ENCODE peak calls at places on chromosomes 13 and 19, in nine cellular contexts. H, L, C, X, W, I, O, K and G are unnamed samples.
A peak's percentile ranks its signal among the peaks of the same experiment; 100 is the strongest.

GRCh38 chr19:14555918-14556661 is 15.8 kb downstream of the NDUFB7 start:
- DNase-seq in X (no peak), O (no peak), W (peak; percentile 24), K (no peak), L (no peak), H (no peak), C (no peak), I (no peak), G (peak; percentile 68)

GRCh38 chr13:59408738-59409137 is 755.0 kb downstream of the DIAPH3 start:
- DNase-seq in C (no peak), K (no peak), W (no peak), X (no peak), O (no peak), I (no peak), L (no peak), H (no peak), G (no peak)

GRCh38 chr19:4362871-4363545 is 19.6 kb downstream of the MPND start:
- DNase-seq in H (peak; percentile 42), C (no peak), O (no peak), K (no peak), X (no peak), W (peak; percentile 16), I (no peak), L (peak; percentile 41), G (no peak)

GRCh38 chr13:32254916-32255743 is 60.0 kb downstream of the ZAR1L start:
- DNase-seq in W (no peak), O (no peak), L (no peak), K (no peak), C (no peak), I (no peak), X (no peak), H (no peak), G (no peak)

GRCh38 chr13:50197705-50198104 is 182.5 kb downstream of the KCNRG start:
- DNase-seq in K (no peak), H (no peak), I (peak; percentile 27), W (peak; percentile 74), X (peak; percentile 48), L (peak; percentile 69), O (no peak), C (no peak), G (no peak)

GRCh38 chr19:46487802-46488445 is 7.7 kb downstream of the PNMA8B start:
- DNase-seq in C (peak; percentile 82), L (peak; percentile 87), I (peak; percentile 78), H (peak; percentile 91), W (peak; percentile 71), X (peak; percentile 84), O (peak; percentile 89), K (peak; percentile 60), G (peak; percentile 83)

GRCh38 chr13:77555246-77555645 is 19.7 kb downstream of the SCEL start:
- DNase-seq in I (no peak), W (no peak), X (no peak), C (no peak), H (no peak), O (no peak), L (no peak), K (no peak), G (no peak)

GRCh38 chr19:51253088-51253806 is 2.4 kb downstream of the SIGLECL1 start:
- DNase-seq in C (no peak), W (no peak), X (no peak), O (no peak), L (no peak), K (no peak), I (no peak), H (no peak), G (no peak)

GRCh38 chr13:33722216-33722900 is 95.6 kb upstream of the RFC3 start:
- DNase-seq in O (no peak), W (peak; percentile 7), H (no peak), I (peak; percentile 28), X (no peak), C (no peak), L (no peak), K (no peak), G (no peak)

GRCh38 chr19:10431943-10432735 is 11.8 kb downstream of the PDE4A start:
- DNase-seq in W (no peak), O (peak; percentile 55), I (peak; percentile 27), H (peak; percentile 73), L (peak; percentile 80), K (peak; percentile 74), X (peak; percentile 82), C (peak; percentile 82), G (peak; percentile 73)

GRCh38 chr19:43546581-43546980 is 13.6 kb downstream of the ZNF575 start:
- DNase-seq in W (no peak), X (no peak), K (no peak), L (no peak), C (no peak), O (no peak), H (no peak), I (no peak), G (no peak)

GRCh38 chr19:38078302-38078930 is 145.6 kb downstream of the DPF1 start:
- DNase-seq in X (no peak), O (no peak), C (no peak), K (no peak), L (no peak), I (no peak), H (no peak), W (no peak), G (no peak)

GRCh38 chr19:48926909-48927308 is 6.6 kb upstream of the DHDH start:
- DNase-seq in O (no peak), C (no peak), K (no peak), W (peak; percentile 100), X (no peak), H (no peak), I (peak; percentile 98), L (peak; percentile 96), G (peak; percentile 35)

GRCh38 chr19:57305056-57305455 is 15.2 kb upstream of the ZNF543 start:
- DNase-seq in I (no peak), K (no peak), W (no peak), L (no peak), X (no peak), O (no peak), H (no peak), C (no peak), G (no peak)

GRCh38 chr13:113654591-113655357 is 3.2 kb downstream of the ATP4B start:
- DNase-seq in L (no peak), O (no peak), W (no peak), I (no peak), H (no peak), K (no peak), X (no peak), C (no peak), G (no peak)

GRCh38 chr13:80173224-80173623 is 167.7 kb downstream of the SPRY2 start:
- DNase-seq in L (no peak), C (no peak), I (no peak), X (peak; percentile 27), H (no peak), O (no peak), W (peak; percentile 8), K (no peak), G (no peak)

GRCh38 chr19:1602091-1602707 is 3.1 kb downstream of the UQCR11 start:
- DNase-seq in H (no peak), W (no peak), I (no peak), C (no peak), O (no peak), L (no peak), K (no peak), X (no peak), G (no peak)

GRCh38 chr19:1598777-1599459 is 6.3 kb upstream of the MBD3 start:
- DNase-seq in O (no peak), W (no peak), I (no peak), L (no peak), C (no peak), X (no peak), H (no peak), K (no peak), G (no peak)

GRCh38 chr19:1599460-1599846 is 5.8 kb downstream of the UQCR11 start:
- DNase-seq in W (no peak), L (no peak), I (no peak), H (no peak), O (no peak), X (no peak), C (no peak), K (no peak), G (no peak)

GRCh38 chr19:1605236-1606137 is at the start of gene UQCR11:
- DNase-seq in H (peak; percentile 97), I (peak; percentile 96), X (peak; percentile 93), O (peak; percentile 97), W (peak; percentile 95), L (peak; percentile 97), K (peak; percentile 93), C (peak; percentile 94), G (peak; percentile 97)

GRCh38 chr19:1601613-1602064 is 3.6 kb downstream of the UQCR11 start:
- DNase-seq in C (no peak), L (no peak), O (no peak), W (no peak), X (no peak), K (no peak), I (no peak), H (no peak), G (no peak)
- TF ChIP-seq CTCF in C (no peak), L (no peak), O (peak; percentile 16), W (peak; percentile 17), X (no peak), K (no peak), I (no peak), H (peak; percentile 14), G (peak; percentile 21)

GRCh38 chr19:54159352-54160181 is at the start of gene LENG1:
- DNase-seq in H (peak; percentile 100), L (peak; percentile 100), I (peak; percentile 100), O (peak; percentile 100), K (peak; percentile 100), W (peak; percentile 100), X (peak; percentile 99), C (peak; percentile 96), G (peak; percentile 100)
- TF ChIP-seq CTCF in H (peak; percentile 54), L (peak; percentile 22), I (no peak), O (peak; percentile 36), K (peak; percentile 26), W (no peak), X (no peak), C (peak; percentile 41), G (no peak)

DNA sequence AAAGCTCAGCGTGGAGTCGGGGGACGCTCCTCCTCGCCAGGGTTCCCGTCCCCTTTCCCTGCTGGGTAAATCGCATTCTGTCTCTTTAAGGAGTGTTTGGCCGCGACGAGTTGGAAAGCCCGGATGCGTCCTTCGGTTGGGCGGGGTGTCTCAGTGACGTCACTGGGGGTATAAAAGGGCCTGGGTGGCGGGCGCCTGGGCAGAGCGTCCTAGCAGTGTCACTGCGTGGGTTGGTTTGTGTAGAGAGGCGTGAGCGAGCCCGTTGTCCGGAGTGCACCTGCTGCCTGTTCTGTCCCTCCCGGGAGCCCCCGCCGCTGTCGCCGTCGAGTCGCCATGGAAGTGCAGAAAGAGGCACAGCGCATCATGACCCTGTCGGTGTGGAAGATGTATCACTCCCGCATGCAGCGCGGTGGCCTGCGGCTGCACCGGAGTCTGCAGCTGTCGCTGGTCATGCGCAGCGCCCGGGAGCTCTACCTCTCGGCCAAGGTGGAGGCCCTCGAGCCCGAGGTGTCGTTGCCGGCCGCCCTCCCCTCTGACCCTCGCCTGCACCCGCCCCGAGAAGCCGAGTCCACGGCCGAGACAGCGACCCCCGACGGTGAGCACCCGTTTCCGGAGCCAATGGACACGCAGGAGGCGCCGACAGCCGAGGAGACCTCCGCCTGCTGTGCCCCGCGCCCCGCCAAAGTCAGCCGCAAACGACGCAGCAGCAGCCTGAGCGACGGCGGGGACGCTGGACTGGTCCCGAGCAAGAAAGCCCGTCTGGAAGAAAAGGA is 2.8 kb downstream of the IER2 start:
- DNase-seq in K (peak; percentile 99), I (peak; percentile 97), X (peak; percentile 94), H (peak; percentile 97), W (peak; percentile 92), L (peak; percentile 98), C (peak; percentile 96), O (peak; percentile 93), G (peak; percentile 95)
- TF ChIP-seq CTCF in K (no peak), I (no peak), X (no peak), H (no peak), W (no peak), L (peak; percentile 4), C (no peak), O (no peak), G (no peak)

GRCh38 chr19:17794412-17794730 is 567 bp upstream of the B3GNT3 start:
- DNase-seq in X (no peak), K (no peak), C (no peak), L (no peak), W (no peak), O (no peak), I (no peak), H (peak; percentile 7), G (no peak)
- TF ChIP-seq CTCF in X (no peak), K (no peak), C (no peak), L (no peak), W (no peak), O (no peak), I (no peak), H (no peak), G (no peak)